ENCODE peak calls at places on chromosomes 13 and 19, in six cellular contexts. R is T follicular helper cell, O is HCEC 1CT, A is body of pancreas, W is progenitor cell of endocrine pancreas, E is cardiac muscle cell. Q is an unnamed sample.

GRCh38 chr19:347946-348861 is 3.6 kb upstream of the MIER2 start:
- DNase-seq in E (no peak), O (no peak), A (no peak), W (no peak), R (no peak), Q (no peak)

GRCh38 chr13:75279834-75280369 is 202.1 kb downstream of the TBC1D4 start:
- DNase-seq in R (no peak), A (no peak), O (no peak), W (no peak), E (no peak), Q (no peak)

GRCh38 chr13:79901336-79901735 is 420.4 kb downstream of the NDFIP2 start:
- DNase-seq in E (no peak), R (no peak), O (peak), A (no peak), W (no peak), Q (no peak)

GRCh38 chr19:49688531-49689132 is 762 bp upstream of the ADM5 start:
- DNase-seq in R (no peak), W (no peak), O (no peak), A (no peak), E (no peak), Q (no peak)

GRCh38 chr19:16537111-16537510 is 5.1 kb downstream of the CHERP start:
- DNase-seq in R (no peak), E (no peak), W (no peak), A (no peak), O (no peak), Q (no peak)

GRCh38 chr19:34432797-34433196 is 4.6 kb downstream of the UBA2 start:
- DNase-seq in E (peak), W (no peak), A (no peak), R (no peak), O (no peak), Q (no peak)

GRCh38 chr19:33064117-33064777 is 441 bp downstream of the RHPN2 start:
- DNase-seq in O (no peak), R (no peak), W (peak), A (peak), E (peak), Q (no peak)

GRCh38 chr19:15813916-15814315 is 1.5 kb downstream of the OR10H1 start:
- DNase-seq in O (no peak), A (no peak), E (no peak), W (no peak), R (no peak), Q (no peak)

GRCh38 chr19:44984005-44984404 is 17.3 kb upstream of the RELB start:
- DNase-seq in A (no peak), W (no peak), E (no peak), O (no peak), R (no peak), Q (no peak)

GRCh38 chr13:33691980-33692379 is 126.0 kb upstream of the RFC3 start:
- DNase-seq in R (no peak), W (no peak), A (no peak), E (no peak), O (no peak), Q (no peak)

GRCh38 chr19:35114656-35115537 is 726 bp upstream of the FXYD3 start:
- DNase-seq in R (peak), E (peak), O (no peak), A (peak), W (peak), Q (no peak)

GRCh38 chr19:35043906-35044305 is 2.4 kb downstream of the HPN start:
- DNase-seq in W (no peak), O (no peak), R (no peak), E (no peak), A (peak), Q (no peak)

GRCh38 chr13:69935043-69935442 is 172.6 kb upstream of the ATXN8OS start:
- DNase-seq in R (no peak), O (no peak), W (no peak), E (no peak), A (no peak), Q (no peak)

GRCh38 chr19:48627211-48627864 is 8.0 kb downstream of the SPHK2 start:
- DNase-seq in W (no peak), O (no peak), E (no peak), A (no peak), R (no peak), Q (no peak)

GRCh38 chr19:4575978-4576933 is 16.8 kb upstream of the SEMA6B start:
- DNase-seq in O (no peak), A (peak), E (peak), R (peak), W (peak), Q (peak)

Q was measured in T1000.